ENCODE peak calls at places on chromosomes 11 and 22, in eight cellular contexts. One of them, this sample, is unnamed.

GRCh38 chr11:15958939-15959338 is 397.4 kb downstream of the SOX6 start:
- DNase-seq in left cardiac atrium: no peak
- DNase-seq in NCI-H774: no peak
- DNase-seq in IMR-90: no peak
- DNase-seq in neural crest cell: no peak
- DNase-seq in bronchial epithelial cell: no peak
- DNase-seq in activated T-cell treated with anti-CD3 and anti-CD28 coated beads for 1 hour: no peak
- DNase-seq in left ventricle myocardium superior: no peak
- DNase-seq in this sample: no peak

GRCh38 chr11:75475767-75476650 is 43.0 kb upstream of the KLHL35 start:
- DNase-seq in left cardiac atrium: peak; percentile 55
- DNase-seq in bronchial epithelial cell: peak; percentile 61
- DNase-seq in activated T-cell treated with anti-CD3 and anti-CD28 coated beads for 1 hour: no peak
- DNase-seq in neural crest cell: no peak
- DNase-seq in IMR-90: peak; percentile 60
- DNase-seq in NCI-H774: no peak
- DNase-seq in left ventricle myocardium superior: peak; percentile 69
- DNase-seq in this sample: no peak

GRCh38 chr11:34644669-34645406 is 23.9 kb downstream of the EHF start:
- DNase-seq in bronchial epithelial cell: peak; percentile 78
- DNase-seq in neural crest cell: no peak
- DNase-seq in left ventricle myocardium superior: no peak
- DNase-seq in activated T-cell treated with anti-CD3 and anti-CD28 coated beads for 1 hour: no peak
- DNase-seq in NCI-H774: no peak
- DNase-seq in IMR-90: peak; percentile 89
- DNase-seq in left cardiac atrium: no peak
- DNase-seq in this sample: no peak

GRCh38 chr11:363948-364761 is 5.1 kb upstream of the B4GALNT4 start:
- DNase-seq in IMR-90: no peak
- DNase-seq in left ventricle myocardium superior: no peak
- DNase-seq in NCI-H774: peak; percentile 88
- DNase-seq in left cardiac atrium: peak; percentile 31
- DNase-seq in activated T-cell treated with anti-CD3 and anti-CD28 coated beads for 1 hour: peak; percentile 55
- DNase-seq in bronchial epithelial cell: peak; percentile 77
- DNase-seq in neural crest cell: no peak
- DNase-seq in this sample: peak; percentile 57

GRCh38 chr22:45645526-45646414 is 25.9 kb upstream of the ATXN10 start:
- DNase-seq in left cardiac atrium: peak; percentile 72
- DNase-seq in NCI-H774: peak; percentile 20
- DNase-seq in activated T-cell treated with anti-CD3 and anti-CD28 coated beads for 1 hour: peak; percentile 68
- DNase-seq in neural crest cell: peak; percentile 84
- DNase-seq in bronchial epithelial cell: no peak
- DNase-seq in left ventricle myocardium superior: peak; percentile 88
- DNase-seq in IMR-90: peak; percentile 35
- DNase-seq in this sample: peak; percentile 86

GRCh38 chr11:114059278-114059983 is at the start of gene ZBTB16:
- DNase-seq in activated T-cell treated with anti-CD3 and anti-CD28 coated beads for 1 hour: peak; percentile 51
- DNase-seq in left cardiac atrium: peak; percentile 91
- DNase-seq in left ventricle myocardium superior: peak; percentile 94
- DNase-seq in IMR-90: no peak
- DNase-seq in NCI-H774: peak; percentile 74
- DNase-seq in neural crest cell: peak; percentile 79
- DNase-seq in bronchial epithelial cell: no peak
- DNase-seq in this sample: peak; percentile 73

GRCh38 chr22:43129426-43130425 is 13.5 kb downstream of the MCAT start:
- DNase-seq in neural crest cell: no peak
- DNase-seq in left cardiac atrium: no peak
- DNase-seq in IMR-90: no peak
- DNase-seq in activated T-cell treated with anti-CD3 and anti-CD28 coated beads for 1 hour: no peak
- DNase-seq in bronchial epithelial cell: no peak
- DNase-seq in left ventricle myocardium superior: no peak
- DNase-seq in NCI-H774: no peak
- DNase-seq in this sample: no peak

GRCh38 chr11:15696069-15696468 is 581.3 kb downstream of the INSC start:
- DNase-seq in bronchial epithelial cell: no peak
- DNase-seq in activated T-cell treated with anti-CD3 and anti-CD28 coated beads for 1 hour: no peak
- DNase-seq in left cardiac atrium: no peak
- DNase-seq in left ventricle myocardium superior: no peak
- DNase-seq in NCI-H774: no peak
- DNase-seq in neural crest cell: no peak
- DNase-seq in IMR-90: no peak
- DNase-seq in this sample: no peak

GRCh38 chr11:117584056-117584830 is 212.8 kb downstream of the DSCAML1 start:
- DNase-seq in NCI-H774: no peak
- DNase-seq in left cardiac atrium: no peak
- DNase-seq in neural crest cell: no peak
- DNase-seq in activated T-cell treated with anti-CD3 and anti-CD28 coated beads for 1 hour: no peak
- DNase-seq in IMR-90: peak; percentile 2
- DNase-seq in bronchial epithelial cell: no peak
- DNase-seq in left ventricle myocardium superior: no peak
- DNase-seq in this sample: no peak

GRCh38 chr22:33931406-33931805 is 11.1 kb upstream of the LARGE1 start:
- DNase-seq in neural crest cell: no peak
- DNase-seq in IMR-90: no peak
- DNase-seq in bronchial epithelial cell: no peak
- DNase-seq in activated T-cell treated with anti-CD3 and anti-CD28 coated beads for 1 hour: no peak
- DNase-seq in left ventricle myocardium superior: no peak
- DNase-seq in NCI-H774: no peak
- DNase-seq in left cardiac atrium: no peak
- DNase-seq in this sample: no peak

GRCh38 chr11:79092791-79093313 is 348.0 kb downstream of the TENM4 start:
- DNase-seq in left cardiac atrium: no peak
- DNase-seq in IMR-90: peak; percentile 100
- DNase-seq in bronchial epithelial cell: peak; percentile 100
- DNase-seq in neural crest cell: no peak
- DNase-seq in NCI-H774: no peak
- DNase-seq in activated T-cell treated with anti-CD3 and anti-CD28 coated beads for 1 hour: no peak
- DNase-seq in left ventricle myocardium superior: peak; percentile 44
- DNase-seq in this sample: no peak